ENCODE peak calls at places on chromosome 13, in nine cellular contexts. One of them, this sample, is unnamed.

GRCh38 chr13:110702591-110703526 is 3.1 kb downstream of the CARS2 start:
- DNase-seq in EH: peak
- DNase-seq in HS-5: no peak
- DNase-seq in body of pancreas: no peak
- DNase-seq in NCI-H526 treated with DMSO at 0.1 percent for 48 hours: no peak
- DNase-seq in BE2C: no peak
- DNase-seq in stomach: no peak
- DNase-seq in activated CD8-positive, alpha-beta memory T cell treated with anti-CD3 and anti-CD28 coated beads for 1 hour: no peak
- DNase-seq in NCI-H82: no peak
- DNase-seq in this sample: no peak

GRCh38 chr13:86020350-86021002 is 221.3 kb upstream of the SLITRK6 start:
- DNase-seq in EH: no peak
- DNase-seq in HS-5: peak
- DNase-seq in body of pancreas: no peak
- DNase-seq in NCI-H526 treated with DMSO at 0.1 percent for 48 hours: no peak
- DNase-seq in BE2C: no peak
- DNase-seq in stomach: no peak
- DNase-seq in activated CD8-positive, alpha-beta memory T cell treated with anti-CD3 and anti-CD28 coated beads for 1 hour: no peak
- DNase-seq in NCI-H82: peak
- DNase-seq in this sample: no peak

GRCh38 chr13:30830638-30830965 is 75.5 kb upstream of the MEDAG start:
- DNase-seq in EH: no peak
- DNase-seq in HS-5: no peak
- DNase-seq in body of pancreas: no peak
- DNase-seq in NCI-H526 treated with DMSO at 0.1 percent for 48 hours: no peak
- DNase-seq in BE2C: no peak
- DNase-seq in stomach: no peak
- DNase-seq in activated CD8-positive, alpha-beta memory T cell treated with anti-CD3 and anti-CD28 coated beads for 1 hour: no peak
- DNase-seq in NCI-H82: no peak
- DNase-seq in this sample: no peak

GRCh38 chr13:36288794-36289391 is 8.7 kb downstream of the CCDC169 start:
- DNase-seq in EH: no peak
- DNase-seq in HS-5: no peak
- DNase-seq in body of pancreas: no peak
- DNase-seq in NCI-H526 treated with DMSO at 0.1 percent for 48 hours: no peak
- DNase-seq in BE2C: no peak
- DNase-seq in stomach: no peak
- DNase-seq in activated CD8-positive, alpha-beta memory T cell treated with anti-CD3 and anti-CD28 coated beads for 1 hour: no peak
- DNase-seq in NCI-H82: peak
- DNase-seq in this sample: peak

GRCh38 chr13:49374585-49375290 is 69.1 kb downstream of the CAB39L start:
- DNase-seq in EH: peak
- DNase-seq in HS-5: peak
- DNase-seq in body of pancreas: no peak
- DNase-seq in NCI-H526 treated with DMSO at 0.1 percent for 48 hours: no peak
- DNase-seq in BE2C: no peak
- DNase-seq in stomach: no peak
- DNase-seq in activated CD8-positive, alpha-beta memory T cell treated with anti-CD3 and anti-CD28 coated beads for 1 hour: no peak
- DNase-seq in NCI-H82: no peak
- DNase-seq in this sample: no peak

GRCh38 chr13:48784906-48785555 is 131.3 kb downstream of the CYSLTR2 start:
- DNase-seq in EH: no peak
- DNase-seq in HS-5: no peak
- DNase-seq in body of pancreas: no peak
- DNase-seq in NCI-H526 treated with DMSO at 0.1 percent for 48 hours: no peak
- DNase-seq in BE2C: no peak
- DNase-seq in stomach: no peak
- DNase-seq in activated CD8-positive, alpha-beta memory T cell treated with anti-CD3 and anti-CD28 coated beads for 1 hour: no peak
- DNase-seq in NCI-H82: no peak
- DNase-seq in this sample: no peak

GRCh38 chr13:67515895-67516294 is 285.8 kb upstream of the PCDH9 start:
- DNase-seq in EH: no peak
- DNase-seq in HS-5: peak
- DNase-seq in body of pancreas: no peak
- DNase-seq in NCI-H526 treated with DMSO at 0.1 percent for 48 hours: no peak
- DNase-seq in BE2C: no peak
- DNase-seq in stomach: no peak
- DNase-seq in activated CD8-positive, alpha-beta memory T cell treated with anti-CD3 and anti-CD28 coated beads for 1 hour: no peak
- DNase-seq in NCI-H82: no peak
- DNase-seq in this sample: no peak

GRCh38 chr13:27621116-27621365 is 651 bp upstream of the POLR1D start:
- DNase-seq in EH: peak
- DNase-seq in HS-5: no peak
- DNase-seq in body of pancreas: no peak
- DNase-seq in NCI-H526 treated with DMSO at 0.1 percent for 48 hours: no peak
- DNase-seq in BE2C: no peak
- DNase-seq in stomach: no peak
- DNase-seq in activated CD8-positive, alpha-beta memory T cell treated with anti-CD3 and anti-CD28 coated beads for 1 hour: no peak
- DNase-seq in NCI-H82: no peak
- DNase-seq in this sample: no peak

GRCh38 chr13:34942732-34943674 is 933 bp downstream of the NBEA start:
- DNase-seq in EH: peak
- DNase-seq in HS-5: no peak
- DNase-seq in body of pancreas: peak
- DNase-seq in NCI-H526 treated with DMSO at 0.1 percent for 48 hours: peak
- DNase-seq in BE2C: peak
- DNase-seq in stomach: peak
- DNase-seq in activated CD8-positive, alpha-beta memory T cell treated with anti-CD3 and anti-CD28 coated beads for 1 hour: peak
- DNase-seq in NCI-H82: peak
- DNase-seq in this sample: peak

GRCh38 chr13:27966641-27967202 is 2.4 kb downstream of the CDX2 start:
- DNase-seq in EH: no peak
- DNase-seq in HS-5: no peak
- DNase-seq in body of pancreas: no peak
- DNase-seq in NCI-H526 treated with DMSO at 0.1 percent for 48 hours: peak
- DNase-seq in BE2C: no peak
- DNase-seq in stomach: peak
- DNase-seq in activated CD8-positive, alpha-beta memory T cell treated with anti-CD3 and anti-CD28 coated beads for 1 hour: no peak
- DNase-seq in NCI-H82: no peak
- DNase-seq in this sample: peak

GRCh38 chr13:64165826-64166225 is 2750.2 kb upstream of the PCDH20 start:
- DNase-seq in EH: no peak
- DNase-seq in HS-5: no peak
- DNase-seq in body of pancreas: no peak
- DNase-seq in NCI-H526 treated with DMSO at 0.1 percent for 48 hours: no peak
- DNase-seq in BE2C: no peak
- DNase-seq in stomach: no peak
- DNase-seq in activated CD8-positive, alpha-beta memory T cell treated with anti-CD3 and anti-CD28 coated beads for 1 hour: no peak
- DNase-seq in NCI-H82: no peak
- DNase-seq in this sample: no peak

GRCh38 chr13:30159446-30159839 is 147.9 kb downstream of the KATNAL1 start:
- DNase-seq in EH: peak
- DNase-seq in HS-5: peak
- DNase-seq in body of pancreas: no peak
- DNase-seq in NCI-H526 treated with DMSO at 0.1 percent for 48 hours: no peak
- DNase-seq in BE2C: no peak
- DNase-seq in stomach: no peak
- DNase-seq in activated CD8-positive, alpha-beta memory T cell treated with anti-CD3 and anti-CD28 coated beads for 1 hour: no peak
- DNase-seq in NCI-H82: no peak
- DNase-seq in this sample: no peak

GRCh38 chr13:38191016-38191415 is 158.6 kb upstream of the UFM1 start:
- DNase-seq in EH: no peak
- DNase-seq in HS-5: no peak
- DNase-seq in body of pancreas: no peak
- DNase-seq in NCI-H526 treated with DMSO at 0.1 percent for 48 hours: no peak
- DNase-seq in BE2C: no peak
- DNase-seq in stomach: no peak
- DNase-seq in activated CD8-positive, alpha-beta memory T cell treated with anti-CD3 and anti-CD28 coated beads for 1 hour: no peak
- DNase-seq in NCI-H82: peak
- DNase-seq in this sample: no peak

GRCh38 chr13:90032841-90033493 is 1314.5 kb upstream of the MIR17HG start:
- DNase-seq in EH: no peak
- DNase-seq in HS-5: no peak
- DNase-seq in body of pancreas: no peak
- DNase-seq in NCI-H526 treated with DMSO at 0.1 percent for 48 hours: no peak
- DNase-seq in BE2C: no peak
- DNase-seq in stomach: no peak
- DNase-seq in activated CD8-positive, alpha-beta memory T cell treated with anti-CD3 and anti-CD28 coated beads for 1 hour: no peak
- DNase-seq in NCI-H82: no peak
- DNase-seq in this sample: peak

GRCh38 chr13:66759919-66760318 is 470.2 kb downstream of the PCDH9 start:
- DNase-seq in EH: no peak
- DNase-seq in HS-5: no peak
- DNase-seq in body of pancreas: no peak
- DNase-seq in NCI-H526 treated with DMSO at 0.1 percent for 48 hours: no peak
- DNase-seq in BE2C: no peak
- DNase-seq in stomach: no peak
- DNase-seq in activated CD8-positive, alpha-beta memory T cell treated with anti-CD3 and anti-CD28 coated beads for 1 hour: no peak
- DNase-seq in NCI-H82: no peak
- DNase-seq in this sample: no peak

GRCh38 chr13:112873851-112874750 is 94.9 kb upstream of the MCF2L start:
- DNase-seq in EH: peak
- DNase-seq in HS-5: peak
- DNase-seq in body of pancreas: peak
- DNase-seq in NCI-H526 treated with DMSO at 0.1 percent for 48 hours: peak
- DNase-seq in BE2C: peak
- DNase-seq in stomach: peak
- DNase-seq in activated CD8-positive, alpha-beta memory T cell treated with anti-CD3 and anti-CD28 coated beads for 1 hour: peak
- DNase-seq in NCI-H82: peak
- DNase-seq in this sample: peak

GRCh38 chr13:102197193-102197592 is 204.7 kb downstream of the FGF14 start:
- DNase-seq in EH: no peak
- DNase-seq in HS-5: no peak
- DNase-seq in body of pancreas: no peak
- DNase-seq in NCI-H526 treated with DMSO at 0.1 percent for 48 hours: no peak
- DNase-seq in BE2C: peak
- DNase-seq in stomach: no peak
- DNase-seq in activated CD8-positive, alpha-beta memory T cell treated with anti-CD3 and anti-CD28 coated beads for 1 hour: no peak
- DNase-seq in NCI-H82: peak
- DNase-seq in this sample: peak

GRCh38 chr13:72229067-72229466 is 362.1 kb upstream of the DACH1 start:
- DNase-seq in EH: no peak
- DNase-seq in HS-5: no peak
- DNase-seq in body of pancreas: no peak
- DNase-seq in NCI-H526 treated with DMSO at 0.1 percent for 48 hours: no peak
- DNase-seq in BE2C: no peak
- DNase-seq in stomach: no peak
- DNase-seq in activated CD8-positive, alpha-beta memory T cell treated with anti-CD3 and anti-CD28 coated beads for 1 hour: no peak
- DNase-seq in NCI-H82: no peak
- DNase-seq in this sample: no peak

GRCh38 chr13:25378528-25378927 is 6.8 kb downstream of the ATP8A2 start:
- DNase-seq in EH: no peak
- DNase-seq in HS-5: no peak
- DNase-seq in body of pancreas: no peak
- DNase-seq in NCI-H526 treated with DMSO at 0.1 percent for 48 hours: no peak
- DNase-seq in BE2C: no peak
- DNase-seq in stomach: no peak
- DNase-seq in activated CD8-positive, alpha-beta memory T cell treated with anti-CD3 and anti-CD28 coated beads for 1 hour: no peak
- DNase-seq in NCI-H82: peak
- DNase-seq in this sample: no peak

GRCh38 chr13:44768233-44768632 is 192.1 kb upstream of the TSC22D1 start:
- DNase-seq in EH: no peak
- DNase-seq in HS-5: no peak
- DNase-seq in body of pancreas: no peak
- DNase-seq in NCI-H526 treated with DMSO at 0.1 percent for 48 hours: no peak
- DNase-seq in BE2C: no peak
- DNase-seq in stomach: no peak
- DNase-seq in activated CD8-positive, alpha-beta memory T cell treated with anti-CD3 and anti-CD28 coated beads for 1 hour: no peak
- DNase-seq in NCI-H82: no peak
- DNase-seq in this sample: no peak

GRCh38 chr13:98216135-98216565 is 39.1 kb upstream of the RNF113B start:
- DNase-seq in EH: peak
- DNase-seq in HS-5: peak
- DNase-seq in body of pancreas: peak
- DNase-seq in NCI-H526 treated with DMSO at 0.1 percent for 48 hours: no peak
- DNase-seq in BE2C: peak
- DNase-seq in stomach: peak
- DNase-seq in activated CD8-positive, alpha-beta memory T cell treated with anti-CD3 and anti-CD28 coated beads for 1 hour: no peak
- DNase-seq in NCI-H82: no peak
- DNase-seq in this sample: no peak

GRCh38 chr13:95195146-95195545 is 106.1 kb downstream of the ABCC4 start:
- DNase-seq in EH: no peak
- DNase-seq in HS-5: no peak
- DNase-seq in body of pancreas: no peak
- DNase-seq in NCI-H526 treated with DMSO at 0.1 percent for 48 hours: no peak
- DNase-seq in BE2C: no peak
- DNase-seq in stomach: no peak
- DNase-seq in activated CD8-positive, alpha-beta memory T cell treated with anti-CD3 and anti-CD28 coated beads for 1 hour: no peak
- DNase-seq in NCI-H82: no peak
- DNase-seq in this sample: no peak

GRCh38 chr13:41458939-41459753 is 1.8 kb downstream of the RGCC start:
- DNase-seq in EH: peak
- DNase-seq in HS-5: no peak
- DNase-seq in body of pancreas: peak
- DNase-seq in NCI-H526 treated with DMSO at 0.1 percent for 48 hours: no peak
- DNase-seq in BE2C: no peak
- DNase-seq in stomach: peak
- DNase-seq in activated CD8-positive, alpha-beta memory T cell treated with anti-CD3 and anti-CD28 coated beads for 1 hour: peak
- DNase-seq in NCI-H82: peak
- DNase-seq in this sample: peak

GRCh38 chr13:30373727-30374126 is 48.6 kb upstream of the UBE2L5 start:
- DNase-seq in EH: no peak
- DNase-seq in HS-5: no peak
- DNase-seq in body of pancreas: no peak
- DNase-seq in NCI-H526 treated with DMSO at 0.1 percent for 48 hours: no peak
- DNase-seq in BE2C: no peak
- DNase-seq in stomach: no peak
- DNase-seq in activated CD8-positive, alpha-beta memory T cell treated with anti-CD3 and anti-CD28 coated beads for 1 hour: peak
- DNase-seq in NCI-H82: no peak
- DNase-seq in this sample: no peak

GRCh38 chr13:44732503-44733098 is 156.5 kb upstream of the TSC22D1 start:
- DNase-seq in EH: no peak
- DNase-seq in HS-5: no peak
- DNase-seq in body of pancreas: no peak
- DNase-seq in NCI-H526 treated with DMSO at 0.1 percent for 48 hours: no peak
- DNase-seq in BE2C: no peak
- DNase-seq in stomach: peak
- DNase-seq in activated CD8-positive, alpha-beta memory T cell treated with anti-CD3 and anti-CD28 coated beads for 1 hour: no peak
- DNase-seq in NCI-H82: no peak
- DNase-seq in this sample: no peak

GRCh38 chr13:31629085-31629785 is 110.1 kb upstream of the RXFP2 start:
- DNase-seq in EH: peak
- DNase-seq in HS-5: no peak
- DNase-seq in body of pancreas: no peak
- DNase-seq in NCI-H526 treated with DMSO at 0.1 percent for 48 hours: no peak
- DNase-seq in BE2C: no peak
- DNase-seq in stomach: no peak
- DNase-seq in activated CD8-positive, alpha-beta memory T cell treated with anti-CD3 and anti-CD28 coated beads for 1 hour: no peak
- DNase-seq in NCI-H82: no peak
- DNase-seq in this sample: no peak

GRCh38 chr13:65926750-65927171 is 1303.4 kb downstream of the PCDH9 start:
- DNase-seq in EH: no peak
- DNase-seq in HS-5: no peak
- DNase-seq in body of pancreas: peak
- DNase-seq in NCI-H526 treated with DMSO at 0.1 percent for 48 hours: no peak
- DNase-seq in BE2C: peak
- DNase-seq in stomach: peak
- DNase-seq in activated CD8-positive, alpha-beta memory T cell treated with anti-CD3 and anti-CD28 coated beads for 1 hour: no peak
- DNase-seq in NCI-H82: peak
- DNase-seq in this sample: peak

GRCh38 chr13:32047088-32047487 is 15.5 kb downstream of the FRY start:
- DNase-seq in EH: no peak
- DNase-seq in HS-5: no peak
- DNase-seq in body of pancreas: no peak
- DNase-seq in NCI-H526 treated with DMSO at 0.1 percent for 48 hours: no peak
- DNase-seq in BE2C: no peak
- DNase-seq in stomach: no peak
- DNase-seq in activated CD8-positive, alpha-beta memory T cell treated with anti-CD3 and anti-CD28 coated beads for 1 hour: no peak
- DNase-seq in NCI-H82: peak
- DNase-seq in this sample: no peak

GRCh38 chr13:64855506-64855905 is 2374.6 kb downstream of the PCDH9 start:
- DNase-seq in EH: peak
- DNase-seq in HS-5: no peak
- DNase-seq in body of pancreas: no peak
- DNase-seq in NCI-H526 treated with DMSO at 0.1 percent for 48 hours: no peak
- DNase-seq in BE2C: peak
- DNase-seq in stomach: no peak
- DNase-seq in activated CD8-positive, alpha-beta memory T cell treated with anti-CD3 and anti-CD28 coated beads for 1 hour: no peak
- DNase-seq in NCI-H82: no peak
- DNase-seq in this sample: no peak